ENCODE peak calls at places on chromosomes 7 and 10, in eight cellular contexts. A is A549, O is esophagus squamous epithelium, T is dorsolateral prefrontal cortex, L is mammary epithelial cell, C is cardiac muscle cell, R is colonic mucosa, D is uterus. Q is an unnamed sample.

GRCh38 chr7:133859191-133859590 is 267.9 kb upstream of the LRGUK start:
- DNase-seq in A (no peak), O (no peak), T (no peak), L (no peak), C (no peak), R (no peak), D (no peak), Q (no peak)

GRCh38 chr7:94064541-94065191 is 60.5 kb upstream of the BET1 start:
- DNase-seq in A (no peak), O (no peak), T (no peak), L (no peak), C (peak), R (no peak), D (no peak), Q (no peak)

GRCh38 chr10:43214071-43214955 is 52.6 kb downstream of the RASGEF1A start:
- DNase-seq in A (peak), O (no peak), T (no peak), L (peak), C (peak), R (no peak), D (no peak), Q (peak)

GRCh38 chr7:68700414-68700813 is 897.9 kb upstream of the AUTS2 start:
- DNase-seq in A (no peak), O (no peak), T (no peak), L (no peak), C (no peak), R (no peak), D (no peak), Q (no peak)

GRCh38 chr10:84715911-84716310 is 387.5 kb downstream of the CCSER2 start:
- DNase-seq in A (peak), O (no peak), T (no peak), L (peak), C (peak), R (peak), D (no peak), Q (no peak)

GRCh38 chr10:8437896-8438295 is 383.4 kb downstream of the GATA3 start:
- DNase-seq in A (no peak), O (no peak), T (no peak), L (peak), C (no peak), R (no peak), D (no peak), Q (no peak)

GRCh38 chr7:47435889-47436312 is 146.0 kb downstream of the TNS3 start:
- DNase-seq in A (peak), O (no peak), T (peak), L (peak), C (peak), R (peak), D (peak), Q (peak)

GRCh38 chr7:71430246-71430645 is 298.3 kb downstream of the GALNT17 start:
- DNase-seq in A (no peak), O (no peak), T (no peak), L (no peak), C (no peak), R (no peak), D (no peak), Q (no peak)

GRCh38 chr10:121310151-121310711 is 288.0 kb downstream of the FGFR2 start:
- DNase-seq in A (no peak), O (no peak), T (no peak), L (peak), C (no peak), R (no peak), D (no peak), Q (no peak)

GRCh38 chr10:79581044-79581443 is 20.8 kb upstream of the SFTPA2 start:
- DNase-seq in A (no peak), O (no peak), T (no peak), L (no peak), C (no peak), R (no peak), D (no peak), Q (no peak)

GRCh38 chr7:55024776-55025175 is 6.0 kb downstream of the EGFR start:
- DNase-seq in A (no peak), O (no peak), T (no peak), L (no peak), C (peak), R (no peak), D (no peak), Q (peak)

GRCh38 chr7:42502022-42502421 is 265.0 kb upstream of the GLI3 start:
- DNase-seq in A (no peak), O (no peak), T (no peak), L (peak), C (peak), R (no peak), D (no peak), Q (peak)

GRCh38 chr7:116342125-116342524 is 131.8 kb downstream of the TES start:
- DNase-seq in A (no peak), O (no peak), T (no peak), L (no peak), C (peak), R (no peak), D (no peak), Q (no peak)

GRCh38 chr7:66664590-66665293 is 36.1 kb downstream of the KCTD7 start:
- DNase-seq in A (no peak), O (no peak), T (no peak), L (no peak), C (no peak), R (no peak), D (no peak), Q (no peak)

GRCh38 chr10:26269754-26270153 is 53.2 kb downstream of the GAD2 start:
- DNase-seq in A (peak), O (no peak), T (no peak), L (no peak), C (peak), R (no peak), D (no peak), Q (no peak)

GRCh38 chr7:120831260-120831659 is 26.7 kb downstream of the TSPAN12 start:
- DNase-seq in A (no peak), O (no peak), T (no peak), L (no peak), C (no peak), R (no peak), D (no peak), Q (no peak)

GRCh38 chr7:64892666-64893269 is 10.3 kb upstream of the ZNF273 start:
- DNase-seq in A (no peak), O (no peak), T (no peak), L (no peak), C (no peak), R (no peak), D (no peak), Q (no peak)

GRCh38 chr7:46942574-46942973 is 639.3 kb downstream of the TNS3 start:
- DNase-seq in A (no peak), O (no peak), T (no peak), L (no peak), C (no peak), R (no peak), D (no peak), Q (no peak)

GRCh38 chr10:63712717-63713115 is 191.5 kb downstream of the REEP3 start:
- DNase-seq in A (no peak), O (no peak), T (no peak), L (no peak), C (peak), R (no peak), D (no peak), Q (no peak)

GRCh38 chr7:133703547-133703946 is 423.6 kb upstream of the LRGUK start:
- DNase-seq in A (no peak), O (no peak), T (no peak), L (peak), C (peak), R (no peak), D (no peak), Q (peak)

GRCh38 chr7:151117565-151117964 is 31.3 kb downstream of the AGAP3 start:
- DNase-seq in A (no peak), O (no peak), T (no peak), L (no peak), C (no peak), R (no peak), D (no peak), Q (no peak)

GRCh38 chr10:22554481-22555182 is 159.7 kb downstream of the PIP4K2A start:
- DNase-seq in A (no peak), O (no peak), T (peak), L (no peak), C (peak), R (peak), D (peak), Q (no peak)

GRCh38 chr10:77037735-77038411 is 599.7 kb downstream of the KCNMA1 start:
- DNase-seq in A (no peak), O (no peak), T (no peak), L (no peak), C (no peak), R (no peak), D (no peak), Q (no peak)
- TF ChIP-seq CTCF in A (no peak), O (no peak), T (no peak), L (no peak), C (no peak), R (no peak), D (no peak), Q (no peak)

GRCh38 chr10:46014215-46014614 is 16.2 kb downstream of the NCOA4 start:
- DNase-seq in A (no peak), O (no peak), T (no peak), L (no peak), C (no peak), R (no peak), D (no peak), Q (no peak)

GRCh38 chr10:46016190-46016589 is 14.2 kb downstream of the NCOA4 start:
- DNase-seq in A (no peak), O (no peak), T (no peak), L (no peak), C (no peak), R (no peak), D (no peak), Q (no peak)

GRCh38 chr10:46017733-46018132 is 12.7 kb downstream of the NCOA4 start:
- DNase-seq in A (no peak), O (no peak), T (no peak), L (no peak), C (no peak), R (no peak), D (no peak), Q (no peak)

GRCh38 chr10:46016811-46017210 is 13.6 kb downstream of the NCOA4 start:
- DNase-seq in A (no peak), O (no peak), T (no peak), L (no peak), C (no peak), R (no peak), D (no peak), Q (no peak)

GRCh38 chr10:46014683-46015405 is 15.6 kb downstream of the NCOA4 start:
- DNase-seq in A (no peak), O (no peak), T (no peak), L (no peak), C (no peak), R (no peak), D (no peak), Q (no peak)
- H3K27ac ChIP-seq in A (no peak), O (no peak), T (no peak), L (no peak), C (no peak), R (no peak), D (no peak), Q (no peak)

DNA sequence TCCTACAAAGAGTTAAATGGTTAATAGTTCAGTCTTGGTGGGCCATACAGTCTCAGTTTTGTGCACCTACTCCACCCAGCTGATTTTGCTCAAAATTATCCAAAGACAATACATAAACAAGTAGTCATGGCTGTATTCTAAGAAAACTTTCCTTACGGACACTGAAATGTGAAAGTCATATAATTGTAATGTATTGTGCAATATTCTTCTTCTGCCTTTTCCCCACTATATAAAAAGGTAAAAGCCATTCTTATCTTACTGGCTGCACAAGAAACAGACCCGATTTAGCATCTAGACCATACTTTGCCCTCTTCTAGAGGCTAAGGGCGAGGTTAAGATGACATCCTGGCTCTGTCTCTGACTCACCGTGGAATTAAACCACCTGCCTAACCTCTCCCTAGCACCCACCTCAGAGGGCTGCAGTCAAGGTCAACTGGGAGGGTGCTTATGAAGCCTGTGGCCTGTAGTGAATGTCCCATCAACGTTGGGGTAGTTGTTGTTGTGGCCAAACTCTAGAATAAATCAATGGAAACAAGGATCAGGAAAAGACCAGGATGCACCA is 63.8 kb upstream of the DOCK1 start:
- DNase-seq in A (no peak), O (no peak), T (no peak), L (no peak), C (no peak), R (peak), D (no peak), Q (no peak)
- TF ChIP-seq CTCF in A (no peak), O (no peak), T (no peak), L (no peak), C (no peak), R (no peak), D (no peak), Q (no peak)

GRCh38 chr7:105876091-105876963 is at the start of gene ATXN7L1:
- DNase-seq in A (peak), O (peak), T (peak), L (peak), C (peak), R (peak), D (peak), Q (peak)

GRCh38 chr7:105878746-105879605 is 2.6 kb upstream of the ATXN7L1 start:
- DNase-seq in A (no peak), O (no peak), T (no peak), L (no peak), C (no peak), R (no peak), D (no peak), Q (no peak)

GRCh38 chr7:105877736-105878135 is 1.3 kb upstream of the ATXN7L1 start:
- DNase-seq in A (no peak), O (no peak), T (no peak), L (no peak), C (no peak), R (no peak), D (no peak), Q (no peak)

GRCh38 chr7:105875505-105875904 is 894 bp downstream of the ATXN7L1 start:
- DNase-seq in A (no peak), O (no peak), T (no peak), L (no peak), C (no peak), R (no peak), D (no peak), Q (no peak)

GRCh38 chr7:105876964-105877601 is 684 bp upstream of the ATXN7L1 start:
- DNase-seq in A (peak), O (no peak), T (no peak), L (peak), C (peak), R (peak), D (peak), Q (peak)
- H3K27ac ChIP-seq in A (peak), O (peak), T (peak), L (peak), C (no peak), R (peak), D (peak), Q (peak)

DNA sequence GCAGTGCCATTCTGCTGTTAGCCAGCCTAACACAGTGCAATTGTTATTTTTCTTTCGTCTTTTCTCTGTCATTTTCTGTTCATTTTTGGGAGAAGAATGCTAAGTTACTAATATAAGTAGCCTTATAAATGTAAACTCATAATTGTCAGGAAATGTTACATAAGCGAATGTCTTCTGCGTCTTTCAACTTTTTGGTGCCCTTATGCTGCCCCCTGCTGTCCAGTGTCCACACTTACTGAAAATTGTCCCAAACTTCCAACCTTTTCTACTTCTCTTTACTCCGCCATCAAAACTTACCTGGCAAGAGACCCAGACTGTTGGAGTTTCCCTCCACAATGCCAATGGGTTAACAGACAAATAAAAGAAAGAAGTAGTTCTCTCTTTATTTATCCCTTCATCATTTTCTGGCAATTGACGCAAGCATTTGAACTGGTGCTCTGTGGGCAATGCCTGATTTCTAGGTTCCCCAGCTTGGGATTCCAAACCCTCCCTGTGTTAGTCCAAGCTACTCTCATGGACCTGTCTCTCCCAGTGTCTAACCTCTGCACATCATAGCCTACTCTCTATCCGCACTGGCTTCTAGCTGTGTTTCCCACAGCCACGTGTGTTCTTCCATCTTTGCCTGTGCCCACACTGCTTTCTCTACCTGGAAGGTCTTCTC is 21.0 kb upstream of the EPC1 start:
- DNase-seq in A (no peak), O (no peak), T (peak), L (peak), C (peak), R (peak), D (peak), Q (peak)
- TF ChIP-seq CTCF in A (peak), O (peak), T (peak), L (peak), C (peak), R (peak), D (peak), Q (peak)

GRCh38 chr10:124686707-124687376 is 57.3 kb downstream of the FAM53B start:
- DNase-seq in A (no peak), O (no peak), T (peak), L (no peak), C (no peak), R (no peak), D (no peak), Q (no peak)
- H3K27ac ChIP-seq in A (no peak), O (peak), T (peak), L (no peak), C (no peak), R (no peak), D (peak), Q (no peak)

DNA sequence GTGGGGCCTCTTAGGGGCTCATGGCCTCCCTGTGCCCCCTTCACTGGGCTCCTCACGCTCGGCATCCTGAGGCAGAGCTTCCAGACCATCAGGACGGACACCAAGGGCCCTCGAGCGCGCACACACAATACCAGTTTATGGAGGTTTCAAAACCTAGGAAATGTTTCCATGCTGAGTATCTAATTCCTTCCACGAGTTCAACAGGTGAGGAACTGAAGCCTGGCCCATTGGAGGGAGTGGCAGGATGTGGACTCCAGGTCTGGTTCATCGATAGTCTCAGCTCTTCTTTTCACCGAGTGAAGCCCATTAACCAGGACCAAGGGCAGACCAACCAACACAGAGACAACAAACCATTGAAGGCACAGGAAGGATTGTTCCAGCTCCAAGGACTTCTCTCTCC is 336.7 kb upstream of the SHH start:
- DNase-seq in A (no peak), O (no peak), T (no peak), L (no peak), C (no peak), R (no peak), D (no peak), Q (no peak)
- TF ChIP-seq CTCF in A (no peak), O (no peak), T (no peak), L (no peak), C (no peak), R (no peak), D (no peak), Q (no peak)

GRCh38 chr7:22582860-22583640 is 83.1 kb upstream of the STEAP1B start:
- DNase-seq in A (peak), O (no peak), T (no peak), L (peak), C (peak), R (no peak), D (no peak), Q (peak)

GRCh38 chr7:22586101-22586805 is 86.3 kb upstream of the STEAP1B start:
- DNase-seq in A (no peak), O (no peak), T (no peak), L (no peak), C (no peak), R (no peak), D (no peak), Q (no peak)

GRCh38 chr7:22586806-22587180 is 86.8 kb upstream of the STEAP1B start:
- DNase-seq in A (no peak), O (no peak), T (no peak), L (peak), C (peak), R (no peak), D (no peak), Q (no peak)

GRCh38 chr7:22581099-22581498 is 81.1 kb upstream of the STEAP1B start:
- DNase-seq in A (no peak), O (no peak), T (no peak), L (no peak), C (no peak), R (no peak), D (no peak), Q (no peak)

DNA sequence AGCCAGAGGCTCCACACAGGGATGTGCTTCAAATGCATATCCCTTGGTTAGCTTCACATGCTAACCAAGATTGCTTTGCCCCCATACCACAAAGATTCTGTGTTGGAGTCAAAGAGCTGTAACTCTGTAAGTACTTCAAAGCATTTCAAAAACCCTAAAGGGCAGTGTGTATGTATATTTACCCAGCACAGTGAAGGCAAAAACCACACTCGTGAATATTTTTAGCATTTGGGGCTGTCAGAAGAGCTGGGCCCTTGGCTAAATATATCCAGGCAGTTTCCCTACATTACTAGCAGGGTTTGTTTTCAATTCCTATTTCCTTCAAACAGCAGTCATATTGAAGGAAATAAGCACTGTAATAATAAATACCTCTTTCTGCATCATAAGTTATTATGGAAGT is 84.2 kb upstream of the STEAP1B start:
- DNase-seq in A (no peak), O (no peak), T (no peak), L (no peak), C (no peak), R (no peak), D (no peak), Q (no peak)
- H3K27ac ChIP-seq in A (no peak), O (no peak), T (no peak), L (no peak), C (peak), R (no peak), D (no peak), Q (no peak)

DNA sequence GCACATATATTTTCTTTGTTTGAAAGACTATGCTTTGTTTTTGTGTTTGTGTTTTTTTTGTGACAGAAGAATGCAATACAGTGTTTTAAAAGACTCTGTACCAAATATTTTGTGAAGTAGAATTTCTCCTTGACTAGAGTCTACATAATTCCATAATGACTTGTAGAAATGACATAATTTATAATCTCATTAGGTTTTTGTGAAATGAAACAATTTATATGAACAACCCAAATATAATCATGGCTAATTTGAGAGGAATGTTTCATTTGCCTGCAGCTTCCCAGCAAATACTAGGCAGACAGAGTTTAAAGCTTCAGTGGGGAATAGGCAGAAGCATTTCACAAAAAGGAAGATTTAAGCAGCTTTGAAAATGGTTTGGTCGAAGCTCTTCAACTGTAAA is 215.6 kb upstream of the LRRN3 start:
- DNase-seq in A (no peak), O (no peak), T (no peak), L (no peak), C (no peak), R (no peak), D (no peak), Q (no peak)
- TF ChIP-seq CTCF in A (no peak), O (no peak), T (no peak), L (no peak), C (no peak), R (no peak), D (no peak), Q (no peak)

Q was measured in foreskin keratinocyte.